ENCODE peak calls at places on chromosomes 12 and 14, in five cellular contexts. K is body of pancreas, F is GM13977, V is A549, Z is NB4. L is an unnamed sample.

GRCh38 chr14:90677484-90678045 is 138.7 kb downstream of the TTC7B start:
- DNase-seq in Z (peak; percentile 34), K (no peak), F (no peak), V (no peak), L (no peak)

GRCh38 chr12:45183263-45183662 is 32.6 kb upstream of the ANO6 start:
- DNase-seq in V (peak; percentile 13), K (no peak), Z (no peak), F (no peak), L (no peak)

GRCh38 chr14:100721568-100721967 is 5.1 kb upstream of the DLK1 start:
- DNase-seq in F (no peak), Z (no peak), K (no peak), V (no peak), L (no peak)

GRCh38 chr12:33605776-33606175 is 166.2 kb upstream of the SYT10 start:
- DNase-seq in F (no peak), K (no peak), V (peak; percentile 3), Z (peak; percentile 51), L (peak; percentile 14)

GRCh38 chr12:92695577-92695976 is 7.2 kb upstream of the PLEKHG7 start:
- DNase-seq in Z (no peak), V (no peak), F (no peak), K (no peak), L (no peak)

GRCh38 chr12:26473291-26473690 is 277.9 kb downstream of the SSPN start:
- DNase-seq in K (peak; percentile 30), Z (peak; percentile 99), F (peak; percentile 75), V (no peak), L (peak; percentile 89)

GRCh38 chr12:103647267-103647666 is 60.2 kb downstream of the STAB2 start:
- DNase-seq in Z (no peak), V (no peak), K (no peak), F (no peak), L (no peak)

GRCh38 chr12:50246159-50246865 is 37.0 kb downstream of the LIMA1 start:
- DNase-seq in F (no peak), V (no peak), K (no peak), Z (no peak), L (peak; percentile 54)

GRCh38 chr12:26056335-26056734 is 68.5 kb downstream of the BHLHE41 start:
- DNase-seq in F (no peak), Z (no peak), V (no peak), K (peak; percentile 67), L (no peak)

GRCh38 chr12:89731614-89732013 is 23.0 kb upstream of the ATP2B1 start:
- DNase-seq in K (no peak), V (no peak), Z (peak; percentile 67), F (no peak), L (no peak)

GRCh38 chr12:131908716-131909595 is 14.5 kb downstream of the ULK1 start:
- DNase-seq in V (no peak), F (no peak), Z (no peak), K (no peak), L (no peak)

GRCh38 chr14:54566410-54567223 is at the start of gene SAMD4A:
- DNase-seq in K (peak; percentile 75), V (peak; percentile 68), F (peak; percentile 83), Z (peak; percentile 68), L (peak; percentile 74)

GRCh38 chr14:66017960-66018359 is 468.2 kb upstream of the CCDC196 start:
- DNase-seq in K (no peak), V (no peak), F (no peak), Z (no peak), L (no peak)

GRCh38 chr14:64572721-64573508 is 23.2 kb downstream of the PPP1R36 start:
- DNase-seq in K (no peak), V (no peak), F (no peak), Z (no peak), L (no peak)

GRCh38 chr14:24369907-24370687 is 2.1 kb downstream of the NFATC4 start:
- DNase-seq in V (no peak), K (no peak), Z (no peak), F (no peak), L (no peak)

GRCh38 chr14:25108959-25109358 is 59.0 kb upstream of the STXBP6 start:
- DNase-seq in V (no peak), F (no peak), K (peak; percentile 29), Z (no peak), L (no peak)

GRCh38 chr12:87201598-87201997 is 827.6 kb downstream of the C12orf50 start:
- DNase-seq in V (no peak), F (no peak), K (no peak), Z (no peak), L (no peak)

GRCh38 chr12:77625441-77625840 is 205.3 kb upstream of the NAV3 start:
- DNase-seq in Z (no peak), F (no peak), K (no peak), V (no peak), L (no peak)

GRCh38 chr12:4031703-4032291 is 158.6 kb upstream of the PARP11 start:
- DNase-seq in F (peak; percentile 31), K (peak; percentile 62), V (peak; percentile 15), Z (no peak), L (no peak)

GRCh38 chr14:40188006-40188405 is 755.8 kb upstream of the FBXO33 start:
- DNase-seq in V (no peak), F (no peak), K (no peak), Z (no peak), L (no peak)

GRCh38 chr12:16165506-16165905 is 112.0 kb downstream of the SLC15A5 start:
- DNase-seq in Z (peak; percentile 49), V (peak; percentile 16), F (no peak), K (peak; percentile 49), L (peak; percentile 15)

GRCh38 chr14:61462566-61463195 is 141.3 kb downstream of the PRKCH start:
- DNase-seq in V (no peak), K (no peak), F (no peak), Z (no peak), L (no peak)

DNA sequence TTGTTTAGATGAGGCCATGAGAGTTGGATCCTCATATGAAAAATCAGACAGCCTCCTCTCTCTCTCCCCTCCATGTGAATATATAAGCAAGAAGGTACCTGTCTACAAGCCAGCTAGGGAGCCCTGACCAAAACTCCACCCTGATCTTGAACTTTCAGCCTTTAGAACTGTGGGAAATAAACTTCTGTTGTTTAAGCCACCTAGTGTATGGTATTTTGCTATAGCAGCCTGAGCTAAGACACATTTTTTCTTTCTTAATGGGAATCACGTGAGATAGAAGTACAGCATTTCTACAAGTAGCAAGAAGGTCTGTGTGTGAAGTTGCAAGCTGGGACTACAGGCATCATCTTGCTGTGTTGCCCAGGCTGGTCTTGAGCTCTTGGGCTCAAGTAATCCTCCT is 16.3 kb upstream of the ABHD12B start:
- DNase-seq in V (no peak), Z (no peak), K (no peak), F (no peak), L (no peak)
- TF ChIP-seq CTCF in V (no peak), Z (no peak), K (no peak), F (no peak), L (no peak)

DNA sequence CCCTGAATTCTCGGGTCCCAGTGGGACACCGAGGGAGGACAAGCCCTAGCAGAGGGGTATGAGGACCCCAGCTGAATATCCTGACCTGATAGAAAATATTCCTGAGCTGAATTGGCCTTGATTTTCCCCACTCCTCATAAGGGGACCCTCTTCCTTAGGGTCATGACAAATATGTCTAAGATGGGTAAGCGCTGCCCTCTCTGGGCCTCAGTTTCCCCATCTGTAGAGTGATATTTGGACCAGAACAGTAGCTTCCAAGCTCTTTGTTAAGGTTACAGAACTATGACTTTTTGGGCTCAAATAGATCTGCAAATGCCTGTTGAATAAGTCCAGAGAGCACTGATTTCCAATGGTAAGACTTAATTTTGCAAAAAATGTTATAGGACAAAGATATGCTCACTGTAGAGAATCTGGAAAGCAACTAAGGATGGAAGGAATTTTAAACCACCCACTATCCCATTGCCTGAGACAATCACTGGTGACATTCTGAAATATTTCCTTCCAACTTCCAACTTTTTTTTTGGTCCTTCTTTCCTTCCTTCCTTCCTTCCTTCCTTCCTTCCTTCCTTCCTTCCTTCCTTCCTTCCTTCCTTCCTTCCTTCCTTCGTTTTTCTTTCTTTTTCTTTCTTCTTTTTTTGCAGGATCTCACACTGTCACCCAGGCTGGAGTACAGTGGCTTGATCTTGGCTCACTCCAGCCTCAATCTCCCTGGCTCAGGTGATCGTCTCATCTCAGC is 32.0 kb downstream of the MYL2 start:
- DNase-seq in F (no peak), Z (no peak), K (no peak), V (no peak), L (no peak)
- TF ChIP-seq CTCF in F (peak; percentile 2), Z (no peak), K (no peak), V (no peak), L (no peak)

GRCh38 chr12:109269428-109269827 is 39.7 kb downstream of the FOXN4 start:
- DNase-seq in V (no peak), K (no peak), Z (no peak), F (no peak), L (no peak)
- TF ChIP-seq CTCF in V (no peak), K (no peak), Z (no peak), F (no peak), L (no peak)

GRCh38 chr12:52559979-52560378 is 7.0 kb upstream of the KRT71 start:
- DNase-seq in V (no peak), K (no peak), Z (no peak), F (no peak), L (no peak)

GRCh38 chr12:52568111-52568510 is 5.5 kb downstream of the KRT74 start:
- DNase-seq in V (no peak), F (no peak), K (no peak), Z (no peak), L (no peak)

GRCh38 chr12:52566847-52567291 is 6.8 kb downstream of the KRT74 start:
- DNase-seq in F (no peak), K (peak; percentile 8), Z (no peak), V (no peak), L (no peak)

GRCh38 chr12:52561880-52562449 is 9.0 kb upstream of the KRT71 start:
- DNase-seq in K (no peak), F (no peak), Z (no peak), V (peak; percentile 57), L (peak; percentile 1)

DNA sequence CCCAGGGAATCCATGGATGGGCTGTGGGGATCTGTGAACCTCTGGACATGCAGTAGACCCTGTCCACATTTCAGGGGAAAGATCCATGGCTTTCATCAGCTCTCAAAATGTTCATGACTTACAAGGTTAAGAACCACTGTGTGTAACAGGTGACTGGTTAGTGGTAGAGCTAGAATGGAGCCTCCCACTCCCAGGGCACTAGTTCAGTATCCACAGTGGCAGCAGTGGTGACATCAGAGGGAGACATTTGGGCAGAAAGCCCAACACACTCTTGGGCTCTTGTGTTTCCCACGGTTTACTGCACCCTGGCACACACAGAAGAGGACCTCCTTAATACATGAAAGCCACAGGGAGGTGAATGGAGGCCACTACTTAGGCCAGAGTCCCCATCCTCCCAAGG is 9.1 kb downstream of the KRT74 start:
- DNase-seq in F (no peak), V (no peak), K (no peak), Z (no peak), L (no peak)
- TF ChIP-seq CTCF in F (no peak), V (no peak), K (no peak), Z (no peak), L (no peak)

DNA sequence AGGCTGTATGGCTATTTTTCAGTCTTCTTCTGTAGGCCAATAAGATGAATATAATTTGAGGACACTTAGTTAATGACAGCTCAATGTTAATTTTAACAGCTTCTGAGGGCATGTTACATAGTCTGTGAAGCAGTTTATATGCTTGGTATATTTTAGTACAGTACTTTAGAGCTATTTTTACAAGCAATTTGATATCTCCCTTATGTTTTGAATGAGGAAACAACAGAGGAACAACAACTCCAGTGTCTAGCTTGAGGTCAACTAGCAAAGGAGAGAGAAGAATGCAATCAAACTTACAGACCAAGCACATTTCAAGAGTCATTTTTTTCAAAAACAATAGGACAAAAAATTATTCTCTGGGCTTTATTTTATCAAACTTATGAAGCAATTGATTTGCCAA is 469.1 kb upstream of the DCN start:
- DNase-seq in Z (no peak), K (no peak), F (no peak), V (no peak), L (no peak)
- TF ChIP-seq CTCF in Z (no peak), K (no peak), F (no peak), V (no peak), L (no peak)

GRCh38 chr12:21659383-21659782 is 1.7 kb upstream of the LDHB start:
- DNase-seq in V (peak; percentile 9), K (no peak), Z (no peak), F (no peak), L (no peak)
- TF ChIP-seq CTCF in V (no peak), K (no peak), Z (no peak), F (no peak), L (peak; percentile 11)